ENCODE peak calls at places on chromosome 5, in ten cellular contexts. X is Caki2; Y is RPMI8226; K is endothelial cell; P is cardiac muscle cell; J is pancreas; W is stimulated activated CD8-positive, alpha-beta memory T cell treated with anti-CD3 and anti-CD28 coated beads, Interleukin-15, amount 100 ng/mL, for 1 hour; E is AG10803; T is RWPE1; R is ELR. U is an unnamed sample.

GRCh38 chr5:158233735-158234322 is 374.9 kb upstream of the CLINT1 start:
- DNase-seq in P (no peak), W (no peak), E (no peak), K (no peak), T (no peak), R (no peak), Y (no peak), X (no peak), J (no peak), U (no peak)

GRCh38 chr5:107676702-107677101 is 6.0 kb upstream of the EFNA5 start:
- DNase-seq in R (no peak), Y (no peak), W (no peak), P (no peak), E (no peak), X (no peak), K (no peak), J (no peak), T (no peak), U (no peak)

GRCh38 chr5:65142511-65143011 is 339.2 kb downstream of the ADAMTS6 start:
- DNase-seq in W (no peak), R (peak), X (no peak), P (no peak), Y (no peak), J (no peak), K (no peak), E (peak), T (no peak), U (no peak)

GRCh38 chr5:67983251-67983941 is 232.2 kb upstream of the PIK3R1 start:
- DNase-seq in P (no peak), W (no peak), T (peak), E (peak), R (peak), Y (no peak), X (no peak), J (no peak), K (no peak), U (no peak)

GRCh38 chr5:176648467-176649194 is 1.3 kb downstream of the TSPAN17 start:
- DNase-seq in J (no peak), W (no peak), X (no peak), Y (no peak), P (no peak), E (no peak), R (no peak), K (no peak), T (no peak), U (peak)

GRCh38 chr5:57784106-57784505 is 301.5 kb upstream of the ACTBL2 start:
- DNase-seq in J (no peak), Y (no peak), K (no peak), T (peak), P (no peak), X (no peak), W (no peak), E (peak), R (peak), U (no peak)

GRCh38 chr5:14156611-14157493 is 13.7 kb downstream of the TRIO start:
- DNase-seq in E (peak), R (peak), T (peak), J (no peak), Y (peak), W (no peak), K (no peak), P (no peak), X (peak), U (no peak)

GRCh38 chr5:133455681-133456080 is 156.7 kb downstream of the FSTL4 start:
- DNase-seq in E (no peak), W (no peak), J (no peak), P (no peak), T (no peak), K (no peak), X (no peak), R (no peak), Y (no peak), U (no peak)

GRCh38 chr5:72818866-72819534 is 2.5 kb downstream of the TNPO1 start:
- DNase-seq in Y (peak), R (peak), P (peak), E (peak), K (peak), W (peak), J (peak), T (peak), X (peak), U (peak)

GRCh38 chr5:59126665-59127354 is 543.9 kb downstream of the RAB3C start:
- DNase-seq in W (no peak), X (no peak), R (peak), P (no peak), E (peak), T (no peak), K (no peak), J (no peak), Y (no peak), U (no peak)

GRCh38 chr5:89662499-89662898 is 747.1 kb downstream of the CETN3 start:
- DNase-seq in Y (no peak), R (no peak), E (no peak), K (no peak), W (no peak), J (no peak), T (no peak), X (no peak), P (no peak), U (no peak)

GRCh38 chr5:150304481-150305081 is 1.9 kb upstream of the ARSI start:
- DNase-seq in R (no peak), E (no peak), K (no peak), W (no peak), Y (no peak), T (no peak), X (no peak), J (no peak), P (no peak), U (no peak)

GRCh38 chr5:56457887-56458451 is 224.8 kb upstream of the ANKRD55 start:
- DNase-seq in J (no peak), W (no peak), T (no peak), R (no peak), P (no peak), K (no peak), X (no peak), E (peak), Y (no peak), U (no peak)

GRCh38 chr5:548256-548655 is 24.0 kb upstream of the SLC9A3 start:
- DNase-seq in T (no peak), R (peak), E (peak), W (no peak), X (no peak), P (no peak), K (no peak), Y (no peak), J (no peak), U (no peak)

GRCh38 chr5:68251386-68251785 is 35.8 kb downstream of the PIK3R1 start:
- DNase-seq in Y (no peak), T (peak), E (no peak), W (peak), R (peak), X (no peak), K (no peak), J (no peak), P (no peak), U (no peak)

GRCh38 chr5:152644316-152644715 is 239.2 kb upstream of the NMUR2 start:
- DNase-seq in R (no peak), P (no peak), J (no peak), W (no peak), T (no peak), Y (no peak), E (no peak), X (no peak), K (no peak), U (no peak)